ENCODE peak calls at places on chromosomes 12 and 14, in eight cellular contexts. One of them, this sample, is unnamed.

GRCh38 chr12:132689227-132689626 is 1.8 kb downstream of the PXMP2 start:
- DNase-seq in tibial artery: no peak
- DNase-seq in fibroblast of lung: no peak
- DNase-seq in transverse colon: peak; percentile 78
- DNase-seq in MM.1S: no peak
- DNase-seq in A673: no peak
- DNase-seq in left ventricle myocardium inferior: no peak
- DNase-seq in fibroblast of villous mesenchyme: no peak
- DNase-seq in this sample: no peak

GRCh38 chr12:31023271-31023724 is 50.4 kb upstream of the DDX11 start:
- DNase-seq in tibial artery: no peak
- DNase-seq in fibroblast of lung: no peak
- DNase-seq in transverse colon: no peak
- DNase-seq in MM.1S: no peak
- DNase-seq in A673: no peak
- DNase-seq in left ventricle myocardium inferior: no peak
- DNase-seq in fibroblast of villous mesenchyme: no peak
- DNase-seq in this sample: peak; percentile 61

GRCh38 chr12:31466768-31467167 is 124.2 kb downstream of the DENND5B start:
- DNase-seq in tibial artery: no peak
- DNase-seq in fibroblast of lung: no peak
- DNase-seq in transverse colon: no peak
- DNase-seq in MM.1S: no peak
- DNase-seq in A673: no peak
- DNase-seq in left ventricle myocardium inferior: no peak
- DNase-seq in fibroblast of villous mesenchyme: no peak
- DNase-seq in this sample: no peak

GRCh38 chr12:110531741-110532333 is 29.7 kb downstream of the RAD9B start:
- DNase-seq in tibial artery: no peak
- DNase-seq in fibroblast of lung: peak; percentile 68
- DNase-seq in transverse colon: no peak
- DNase-seq in MM.1S: peak; percentile 30
- DNase-seq in A673: peak; percentile 55
- DNase-seq in left ventricle myocardium inferior: no peak
- DNase-seq in fibroblast of villous mesenchyme: peak; percentile 78
- DNase-seq in this sample: no peak

GRCh38 chr12:82781288-82782078 is 94.8 kb downstream of the TMTC2 start:
- DNase-seq in tibial artery: no peak
- DNase-seq in fibroblast of lung: no peak
- DNase-seq in transverse colon: no peak
- DNase-seq in MM.1S: no peak
- DNase-seq in A673: no peak
- DNase-seq in left ventricle myocardium inferior: no peak
- DNase-seq in fibroblast of villous mesenchyme: no peak
- DNase-seq in this sample: no peak

GRCh38 chr12:128982933-128983332 is 129.7 kb downstream of the GLT1D1 start:
- DNase-seq in tibial artery: no peak
- DNase-seq in fibroblast of lung: no peak
- DNase-seq in transverse colon: no peak
- DNase-seq in MM.1S: no peak
- DNase-seq in A673: no peak
- DNase-seq in left ventricle myocardium inferior: no peak
- DNase-seq in fibroblast of villous mesenchyme: no peak
- DNase-seq in this sample: no peak

GRCh38 chr12:71160585-71160984 is 2.8 kb upstream of the TSPAN8 start:
- DNase-seq in tibial artery: no peak
- DNase-seq in fibroblast of lung: no peak
- DNase-seq in transverse colon: no peak
- DNase-seq in MM.1S: no peak
- DNase-seq in A673: no peak
- DNase-seq in left ventricle myocardium inferior: no peak
- DNase-seq in fibroblast of villous mesenchyme: no peak
- DNase-seq in this sample: no peak

GRCh38 chr14:56208520-56208919 is 90.3 kb downstream of the PELI2 start:
- DNase-seq in tibial artery: no peak
- DNase-seq in fibroblast of lung: no peak
- DNase-seq in transverse colon: no peak
- DNase-seq in MM.1S: no peak
- DNase-seq in A673: no peak
- DNase-seq in left ventricle myocardium inferior: no peak
- DNase-seq in fibroblast of villous mesenchyme: peak; percentile 35
- DNase-seq in this sample: no peak

GRCh38 chr12:111313833-111314259 is 55.0 kb downstream of the PHETA1 start:
- DNase-seq in tibial artery: peak; percentile 59
- DNase-seq in fibroblast of lung: peak; percentile 73
- DNase-seq in transverse colon: peak; percentile 66
- DNase-seq in MM.1S: peak; percentile 20
- DNase-seq in A673: peak; percentile 87
- DNase-seq in left ventricle myocardium inferior: peak; percentile 67
- DNase-seq in fibroblast of villous mesenchyme: peak; percentile 72
- DNase-seq in this sample: no peak

GRCh38 chr12:46210835-46211439 is 57.9 kb downstream of the SLC38A1 start:
- DNase-seq in tibial artery: no peak
- DNase-seq in fibroblast of lung: no peak
- DNase-seq in transverse colon: no peak
- DNase-seq in MM.1S: no peak
- DNase-seq in A673: no peak
- DNase-seq in left ventricle myocardium inferior: no peak
- DNase-seq in fibroblast of villous mesenchyme: no peak
- DNase-seq in this sample: no peak

GRCh38 chr14:88895116-88895515 is 70.7 kb downstream of the TTC8 start:
- DNase-seq in tibial artery: no peak
- DNase-seq in fibroblast of lung: peak; percentile 63
- DNase-seq in transverse colon: no peak
- DNase-seq in MM.1S: no peak
- DNase-seq in A673: no peak
- DNase-seq in left ventricle myocardium inferior: no peak
- DNase-seq in fibroblast of villous mesenchyme: peak; percentile 71
- DNase-seq in this sample: no peak

GRCh38 chr14:61503167-61503801 is 181.9 kb downstream of the PRKCH start:
- DNase-seq in tibial artery: no peak
- DNase-seq in fibroblast of lung: no peak
- DNase-seq in transverse colon: no peak
- DNase-seq in MM.1S: no peak
- DNase-seq in A673: no peak
- DNase-seq in left ventricle myocardium inferior: no peak
- DNase-seq in fibroblast of villous mesenchyme: no peak
- DNase-seq in this sample: no peak

GRCh38 chr14:50714452-50715073 is 46.5 kb upstream of the SAV1 start:
- DNase-seq in tibial artery: no peak
- DNase-seq in fibroblast of lung: peak; percentile 55
- DNase-seq in transverse colon: no peak
- DNase-seq in MM.1S: peak; percentile 30
- DNase-seq in A673: peak; percentile 54
- DNase-seq in left ventricle myocardium inferior: no peak
- DNase-seq in fibroblast of villous mesenchyme: peak; percentile 57
- DNase-seq in this sample: no peak

GRCh38 chr12:20350495-20350894 is 17.8 kb upstream of the PDE3A start:
- DNase-seq in tibial artery: no peak
- DNase-seq in fibroblast of lung: peak; percentile 71
- DNase-seq in transverse colon: no peak
- DNase-seq in MM.1S: no peak
- DNase-seq in A673: peak; percentile 32
- DNase-seq in left ventricle myocardium inferior: no peak
- DNase-seq in fibroblast of villous mesenchyme: peak; percentile 41
- DNase-seq in this sample: no peak

GRCh38 chr12:89154743-89155530 is 197.4 kb downstream of the DUSP6 start:
- DNase-seq in tibial artery: no peak
- DNase-seq in fibroblast of lung: no peak
- DNase-seq in transverse colon: no peak
- DNase-seq in MM.1S: no peak
- DNase-seq in A673: no peak
- DNase-seq in left ventricle myocardium inferior: no peak
- DNase-seq in fibroblast of villous mesenchyme: peak; percentile 77
- DNase-seq in this sample: no peak

GRCh38 chr12:128316981-128317526 is 50.1 kb downstream of the TMEM132C start:
- DNase-seq in tibial artery: no peak
- DNase-seq in fibroblast of lung: no peak
- DNase-seq in transverse colon: no peak
- DNase-seq in MM.1S: no peak
- DNase-seq in A673: no peak
- DNase-seq in left ventricle myocardium inferior: no peak
- DNase-seq in fibroblast of villous mesenchyme: no peak
- DNase-seq in this sample: no peak

GRCh38 chr12:108571604-108572165 is 9.3 kb downstream of the ISCU start:
- DNase-seq in tibial artery: no peak
- DNase-seq in fibroblast of lung: no peak
- DNase-seq in transverse colon: no peak
- DNase-seq in MM.1S: no peak
- DNase-seq in A673: no peak
- DNase-seq in left ventricle myocardium inferior: no peak
- DNase-seq in fibroblast of villous mesenchyme: no peak
- DNase-seq in this sample: peak; percentile 69

GRCh38 chr12:111182391-111182790 is 186.5 kb downstream of the PHETA1 start:
- DNase-seq in tibial artery: no peak
- DNase-seq in fibroblast of lung: no peak
- DNase-seq in transverse colon: no peak
- DNase-seq in MM.1S: no peak
- DNase-seq in A673: no peak
- DNase-seq in left ventricle myocardium inferior: no peak
- DNase-seq in fibroblast of villous mesenchyme: no peak
- DNase-seq in this sample: no peak

GRCh38 chr12:95037906-95038305 is 34.4 kb upstream of the NDUFA12 start:
- DNase-seq in tibial artery: no peak
- DNase-seq in fibroblast of lung: no peak
- DNase-seq in transverse colon: no peak
- DNase-seq in MM.1S: no peak
- DNase-seq in A673: no peak
- DNase-seq in left ventricle myocardium inferior: no peak
- DNase-seq in fibroblast of villous mesenchyme: peak; percentile 19
- DNase-seq in this sample: no peak

GRCh38 chr14:99388286-99388685 is 92.4 kb downstream of the SETD3 start:
- DNase-seq in tibial artery: no peak
- DNase-seq in fibroblast of lung: no peak
- DNase-seq in transverse colon: no peak
- DNase-seq in MM.1S: no peak
- DNase-seq in A673: no peak
- DNase-seq in left ventricle myocardium inferior: no peak
- DNase-seq in fibroblast of villous mesenchyme: no peak
- DNase-seq in this sample: no peak

GRCh38 chr14:99393059-99393655 is 87.5 kb downstream of the SETD3 start:
- DNase-seq in tibial artery: no peak
- DNase-seq in fibroblast of lung: peak; percentile 36
- DNase-seq in transverse colon: peak; percentile 55
- DNase-seq in MM.1S: no peak
- DNase-seq in A673: peak; percentile 69
- DNase-seq in left ventricle myocardium inferior: no peak
- DNase-seq in fibroblast of villous mesenchyme: peak; percentile 37
- DNase-seq in this sample: no peak

GRCh38 chr14:99387880-99388279 is 92.8 kb downstream of the SETD3 start:
- DNase-seq in tibial artery: no peak
- DNase-seq in fibroblast of lung: no peak
- DNase-seq in transverse colon: no peak
- DNase-seq in MM.1S: peak; percentile 23
- DNase-seq in A673: no peak
- DNase-seq in left ventricle myocardium inferior: no peak
- DNase-seq in fibroblast of villous mesenchyme: no peak
- DNase-seq in this sample: no peak

GRCh38 chr14:99391671-99392070 is 89.0 kb downstream of the SETD3 start:
- DNase-seq in tibial artery: no peak
- DNase-seq in fibroblast of lung: peak; percentile 27
- DNase-seq in transverse colon: no peak
- DNase-seq in MM.1S: no peak
- DNase-seq in A673: no peak
- DNase-seq in left ventricle myocardium inferior: no peak
- DNase-seq in fibroblast of villous mesenchyme: peak; percentile 82
- DNase-seq in this sample: no peak

GRCh38 chr14:99389171-99389826 is 91.4 kb downstream of the SETD3 start:
- DNase-seq in tibial artery: no peak
- DNase-seq in fibroblast of lung: peak; percentile 18
- DNase-seq in transverse colon: peak; percentile 67
- DNase-seq in MM.1S: no peak
- DNase-seq in A673: peak; percentile 48
- DNase-seq in left ventricle myocardium inferior: no peak
- DNase-seq in fibroblast of villous mesenchyme: peak; percentile 33
- DNase-seq in this sample: no peak
- TF ChIP-seq CTCF in tibial artery: peak; percentile 25
- TF ChIP-seq CTCF in fibroblast of lung: peak; percentile 65
- TF ChIP-seq CTCF in transverse colon: peak; percentile 72
- TF ChIP-seq CTCF in MM.1S: peak; percentile 17
- TF ChIP-seq CTCF in A673: peak; percentile 80
- TF ChIP-seq CTCF in left ventricle myocardium inferior: peak; percentile 70
- TF ChIP-seq CTCF in fibroblast of villous mesenchyme: peak; percentile 93
- TF ChIP-seq CTCF in this sample: peak; percentile 39

GRCh38 chr14:84584526-84584925 is 945.4 kb upstream of the FLRT2 start:
- DNase-seq in tibial artery: no peak
- DNase-seq in fibroblast of lung: no peak
- DNase-seq in transverse colon: no peak
- DNase-seq in MM.1S: no peak
- DNase-seq in A673: no peak
- DNase-seq in left ventricle myocardium inferior: no peak
- DNase-seq in fibroblast of villous mesenchyme: no peak
- DNase-seq in this sample: no peak
- H3K4me3 ChIP-seq in tibial artery: no peak overlapping the region
- H3K4me3 ChIP-seq in fibroblast of lung: no peak overlapping the region
- H3K4me3 ChIP-seq in transverse colon: no peak overlapping the region
- H3K4me3 ChIP-seq in MM.1S: no peak overlapping the region
- H3K4me3 ChIP-seq in A673: no peak overlapping the region
- H3K4me3 ChIP-seq in left ventricle myocardium inferior: no peak overlapping the region
- H3K4me3 ChIP-seq in fibroblast of villous mesenchyme: no peak overlapping the region
- H3K4me3 ChIP-seq in this sample: no peak overlapping the region

DNA sequence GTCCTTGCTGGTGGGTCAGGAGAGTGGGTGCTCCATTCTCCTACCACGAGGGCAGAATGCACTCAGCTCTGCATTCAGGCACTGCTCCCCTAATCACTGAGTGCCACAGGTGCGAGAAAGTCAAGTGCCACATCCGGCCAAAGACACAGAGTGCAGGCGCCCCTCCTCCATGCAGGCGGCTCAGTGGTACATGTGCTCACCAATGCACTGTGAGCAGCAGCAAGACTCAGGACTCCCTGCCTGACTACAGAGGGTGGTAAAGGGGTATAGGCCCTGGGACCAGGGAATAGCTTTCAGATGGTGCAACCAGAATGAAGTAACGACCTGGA is 32.9 kb downstream of the ZFYVE21 start:
- DNase-seq in tibial artery: no peak
- DNase-seq in fibroblast of lung: no peak
- DNase-seq in transverse colon: no peak
- DNase-seq in MM.1S: peak; percentile 76
- DNase-seq in A673: no peak
- DNase-seq in left ventricle myocardium inferior: no peak
- DNase-seq in fibroblast of villous mesenchyme: no peak
- DNase-seq in this sample: no peak
- TF ChIP-seq CTCF in tibial artery: no peak
- TF ChIP-seq CTCF in fibroblast of lung: no peak
- TF ChIP-seq CTCF in transverse colon: no peak
- TF ChIP-seq CTCF in MM.1S: no peak
- TF ChIP-seq CTCF in A673: no peak
- TF ChIP-seq CTCF in left ventricle myocardium inferior: no peak
- TF ChIP-seq CTCF in fibroblast of villous mesenchyme: no peak
- TF ChIP-seq CTCF in this sample: no peak

DNA sequence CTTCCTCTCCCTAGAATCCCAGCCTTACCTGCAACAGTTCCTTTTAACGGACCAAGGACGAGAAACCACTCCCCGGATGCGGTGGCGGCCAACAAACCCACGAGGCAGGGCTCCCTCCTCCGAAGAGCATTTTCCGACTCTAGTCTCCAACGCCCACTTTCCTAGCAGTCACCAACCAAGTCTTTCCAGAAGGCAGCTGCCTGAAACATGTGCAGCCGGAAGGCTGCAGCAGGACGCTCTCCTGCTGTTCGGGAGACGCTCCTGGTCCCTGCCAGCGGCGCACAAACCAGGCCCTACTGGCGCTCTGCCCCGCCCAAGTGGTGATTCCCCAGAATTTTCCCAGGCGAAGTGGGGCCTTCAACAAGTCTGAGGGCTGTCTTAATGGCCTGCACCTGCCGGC is 21.1 kb upstream of the ADAM20 start:
- DNase-seq in tibial artery: no peak
- DNase-seq in fibroblast of lung: peak; percentile 8
- DNase-seq in transverse colon: no peak
- DNase-seq in MM.1S: no peak
- DNase-seq in A673: peak; percentile 69
- DNase-seq in left ventricle myocardium inferior: peak; percentile 18
- DNase-seq in fibroblast of villous mesenchyme: peak; percentile 9
- DNase-seq in this sample: no peak
- H3K4me3 ChIP-seq in tibial artery: no peak overlapping the region
- H3K4me3 ChIP-seq in fibroblast of lung: no peak overlapping the region
- H3K4me3 ChIP-seq in transverse colon: no peak overlapping the region
- H3K4me3 ChIP-seq in MM.1S: no peak overlapping the region
- H3K4me3 ChIP-seq in A673: peak overlapping the region; percentile 6
- H3K4me3 ChIP-seq in left ventricle myocardium inferior: peak overlapping the region; percentile 47
- H3K4me3 ChIP-seq in fibroblast of villous mesenchyme: no peak overlapping the region
- H3K4me3 ChIP-seq in this sample: no peak overlapping the region

This sample was measured in vagina.